ENCODE peak calls at places on chromosomes 2 and 18, in eight cellular contexts. L is WERI-Rb-1, D is body of pancreas, M is lower lobe of right lung, N is aorta, H is tibial artery, K is psoas muscle, C is tibial nerve. W is an unnamed sample. For H3K36me3, the result is how much of the 10 kb centered on the place peaks cover.

GRCh38 chr2:65557616-65558573 is 125.5 kb upstream of the SPRED2 start:
- DNase-seq in L (peak), D (no peak), M (no peak), N (no peak), H (peak), K (no peak), C (no peak), W (peak)

GRCh38 chr2:59182249-59182648 is 941.1 kb upstream of the FANCL start:
- DNase-seq in L (peak), D (no peak), M (no peak), N (no peak), H (no peak), K (no peak), C (no peak), W (peak)

GRCh38 chr2:241854342-241855244 is 4.1 kb downstream of the PDCD1 start:
- DNase-seq in L (no peak), D (peak), M (peak), N (peak), H (no peak), K (peak), C (no peak), W (peak)

GRCh38 chr18:12838178-12838634 is 45.8 kb downstream of the PTPN2 start:
- DNase-seq in L (no peak), D (peak), M (peak), N (no peak), H (no peak), K (peak), C (no peak), W (peak)

GRCh38 chr2:124482551-124482950 is 457.5 kb downstream of the CNTNAP5 start:
- DNase-seq in L (no peak), D (no peak), M (no peak), N (no peak), H (no peak), K (no peak), C (no peak), W (no peak)

GRCh38 chr2:10278029-10278762 is 24.5 kb upstream of the HPCAL1 start:
- DNase-seq in L (no peak), D (peak), M (peak), N (peak), H (peak), K (peak), C (peak), W (peak)

GRCh38 chr2:27622921-27623384 is 5.9 kb downstream of the CCDC121 start:
- DNase-seq in L (no peak), D (no peak), M (no peak), N (no peak), H (no peak), K (no peak), C (no peak), W (peak)

GRCh38 chr2:35933031-35933430 is 422.5 kb upstream of the CRIM1 start:
- DNase-seq in L (no peak), D (no peak), M (no peak), N (no peak), H (no peak), K (no peak), C (no peak), W (no peak)

GRCh38 chr2:132757002-132757598 is 87.1 kb upstream of the LYPD1 start:
- DNase-seq in L (no peak), D (no peak), M (no peak), N (no peak), H (no peak), K (no peak), C (no peak), W (no peak)

GRCh38 chr2:126809357-126809756 is 89.3 kb upstream of the TEX51 start:
- DNase-seq in L (no peak), D (no peak), M (no peak), N (no peak), H (no peak), K (no peak), C (no peak), W (peak)

GRCh38 chr2:33406622-33407021 is 69.8 kb upstream of the RASGRP3 start:
- DNase-seq in L (no peak), D (peak), M (no peak), N (no peak), H (no peak), K (no peak), C (no peak), W (no peak)

GRCh38 chr2:48305569-48305968 is 224.4 kb upstream of the STON1 start:
- DNase-seq in L (no peak), D (no peak), M (no peak), N (no peak), H (no peak), K (no peak), C (no peak), W (no peak)

GRCh38 chr2:136764397-136765255 is 719 bp upstream of the THSD7B start:
- DNase-seq in L (peak), D (peak), M (no peak), N (peak), H (no peak), K (no peak), C (no peak), W (peak)

GRCh38 chr2:236647621-236648020 is 78.0 kb downstream of the ACKR3 start:
- DNase-seq in L (no peak), D (no peak), M (no peak), N (no peak), H (peak), K (no peak), C (no peak), W (no peak)

GRCh38 chr2:221423212-221423804 is 148.8 kb downstream of the EPHA4 start:
- DNase-seq in L (no peak), D (no peak), M (no peak), N (no peak), H (no peak), K (no peak), C (no peak), W (no peak)

GRCh38 chr2:7592618-7593140 is 675.5 kb downstream of the RNF144A start:
- DNase-seq in L (no peak), D (no peak), M (no peak), N (no peak), H (no peak), K (no peak), C (no peak), W (no peak)

GRCh38 chr2:104179644-104180043 is 674.3 kb upstream of the POU3F3 start:
- DNase-seq in L (no peak), D (no peak), M (no peak), N (no peak), H (no peak), K (no peak), C (no peak), W (no peak)

GRCh38 chr2:67954125-67954748 is 108.6 kb downstream of the C1D start:
- DNase-seq in L (peak), D (peak), M (peak), N (no peak), H (no peak), K (no peak), C (no peak), W (no peak)

GRCh38 chr2:45018033-45018432 is 8.8 kb upstream of the SIX2 start:
- DNase-seq in L (no peak), D (no peak), M (no peak), N (no peak), H (no peak), K (no peak), C (no peak), W (peak)

GRCh38 chr2:72793798-72794447 is 31.9 kb downstream of the EXOC6B start:
- DNase-seq in L (no peak), D (no peak), M (no peak), N (no peak), H (no peak), K (no peak), C (no peak), W (no peak)

GRCh38 chr18:31792580-31792911 is 31.9 kb upstream of the SLC25A52 start:
- DNase-seq in L (no peak), D (no peak), M (no peak), N (no peak), H (no peak), K (no peak), C (no peak), W (no peak)

GRCh38 chr2:143426296-143426695 is 297.1 kb downstream of the ARHGAP15 start:
- DNase-seq in L (no peak), D (no peak), M (no peak), N (no peak), H (no peak), K (no peak), C (no peak), W (no peak)

GRCh38 chr2:40394030-40394429 is 57.9 kb downstream of the SLC8A1 start:
- DNase-seq in L (no peak), D (no peak), M (no peak), N (no peak), H (no peak), K (no peak), C (no peak), W (no peak)

GRCh38 chr18:36688020-36688965 is 140.5 kb downstream of the TPGS2 start:
- DNase-seq in L (peak), D (peak), M (no peak), N (no peak), H (no peak), K (peak), C (peak), W (peak)

GRCh38 chr2:140657657-140658056 is 1473.2 kb downstream of the LRP1B start:
- DNase-seq in L (no peak), D (no peak), M (no peak), N (no peak), H (no peak), K (no peak), C (no peak), W (no peak)

GRCh38 chr2:234422895-234423505 is 73.9 kb downstream of the ARL4C start:
- DNase-seq in L (no peak), D (no peak), M (no peak), N (no peak), H (no peak), K (no peak), C (no peak), W (no peak)

GRCh38 chr2:194706179-194706578 is 950.8 kb upstream of the SLC39A10 start:
- DNase-seq in L (no peak), D (no peak), M (no peak), N (no peak), H (no peak), K (no peak), C (no peak), W (no peak)

GRCh38 chr2:197052371-197052770 is 125.9 kb upstream of the PGAP1 start:
- DNase-seq in L (no peak), D (no peak), M (no peak), N (no peak), H (no peak), K (no peak), C (no peak), W (no peak)

GRCh38 chr2:231362785-231363184 is 32.7 kb upstream of the B3GNT7 start:
- DNase-seq in L (no peak), D (no peak), M (peak), N (peak), H (peak), K (no peak), C (no peak), W (no peak)

GRCh38 chr2:60888853-60889252 is 7.5 kb downstream of the REL start:
- DNase-seq in L (no peak), D (no peak), M (no peak), N (no peak), H (no peak), K (no peak), C (no peak), W (no peak)

GRCh38 chr2:274503-274902 is 9.8 kb downstream of the ACP1 start:
- DNase-seq in L (no peak), D (no peak), M (no peak), N (no peak), H (no peak), K (no peak), C (no peak), W (no peak)

GRCh38 chr2:71713581-71714580 is 260.5 kb downstream of the DYSF start:
- DNase-seq in L (no peak), D (no peak), M (no peak), N (peak), H (peak), K (peak), C (no peak), W (no peak)

GRCh38 chr2:237964578-237965404 is 2.0 kb upstream of the UBE2F start:
- DNase-seq in L (no peak), D (peak), M (no peak), N (peak), H (no peak), K (no peak), C (no peak), W (no peak)

GRCh38 chr2:181916726-181917377 is 25.3 kb downstream of the ITPRID2 start:
- DNase-seq in L (no peak), D (no peak), M (no peak), N (no peak), H (no peak), K (no peak), C (no peak), W (no peak)

GRCh38 chr18:79965119-79965902 is 868 bp downstream of the HSBP1L1 start:
- DNase-seq in L (no peak), D (peak), M (peak), N (no peak), H (no peak), K (no peak), C (no peak), W (peak)

GRCh38 chr2:111703759-111704158 is 180.2 kb downstream of the ANAPC1 start:
- DNase-seq in L (no peak), D (no peak), M (no peak), N (no peak), H (no peak), K (peak), C (no peak), W (peak)

GRCh38 chr2:68889500-68889899 is 18.3 kb upstream of the BMP10 start:
- DNase-seq in L (no peak), D (no peak), M (no peak), N (no peak), H (no peak), K (no peak), C (no peak), W (no peak)

GRCh38 chr2:147331790-147332419 is 512.9 kb upstream of the ACVR2A start:
- DNase-seq in L (peak), D (peak), M (no peak), N (no peak), H (no peak), K (no peak), C (no peak), W (peak)

GRCh38 chr2:86054539-86055082 is 51.1 kb downstream of the POLR1A start:
- DNase-seq in L (no peak), D (peak), M (no peak), N (peak), H (no peak), K (no peak), C (no peak), W (no peak)

GRCh38 chr2:86053166-86053565 is 52.5 kb downstream of the POLR1A start:
- DNase-seq in L (no peak), D (no peak), M (no peak), N (no peak), H (no peak), K (no peak), C (no peak), W (no peak)

GRCh38 chr2:86050301-86050700 is 55.4 kb downstream of the POLR1A start:
- DNase-seq in L (no peak), D (no peak), M (no peak), N (no peak), H (no peak), K (no peak), C (no peak), W (no peak)

GRCh38 chr2:86052676-86053075 is 53.0 kb downstream of the POLR1A start:
- DNase-seq in L (no peak), D (no peak), M (no peak), N (peak), H (no peak), K (no peak), C (no peak), W (peak)

DNA sequence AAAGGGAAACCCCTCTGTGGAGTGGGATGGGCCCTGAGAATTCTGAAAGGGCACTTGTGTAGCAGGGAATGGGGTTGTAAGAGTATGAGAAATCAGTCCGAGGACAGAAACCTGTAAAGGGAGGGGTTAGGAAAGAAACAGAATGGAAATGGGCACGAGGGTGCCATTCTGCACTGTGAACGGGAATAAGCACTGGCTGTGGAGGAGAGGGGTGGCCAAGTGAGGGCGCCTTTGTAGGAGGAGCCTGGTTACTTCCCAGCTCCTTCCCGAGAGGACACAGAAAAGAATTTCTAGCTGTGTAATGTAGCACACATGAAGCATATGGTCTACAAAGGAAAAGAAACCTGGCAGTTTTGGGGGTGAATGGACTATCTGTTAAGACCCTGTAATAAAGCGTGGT is 53.4 kb downstream of the POLR1A start:
- DNase-seq in L (no peak), D (no peak), M (no peak), N (no peak), H (no peak), K (no peak), C (no peak), W (peak)
- H3K36me3 ChIP-seq in L (half or more), D (under half), M (half or more), N (under half), H (half or more), K (under half), C (half or more), W (under half)

GRCh38 chr2:216431457-216431856 is 19.2 kb downstream of the SMARCAL1 start:
- DNase-seq in L (no peak), D (no peak), M (no peak), N (no peak), H (no peak), K (no peak), C (no peak), W (no peak)

GRCh38 chr2:216426938-216427337 is 14.7 kb downstream of the SMARCAL1 start:
- DNase-seq in L (no peak), D (no peak), M (no peak), N (no peak), H (no peak), K (no peak), C (no peak), W (no peak)

GRCh38 chr2:216429403-216429802 is 17.1 kb downstream of the SMARCAL1 start:
- DNase-seq in L (no peak), D (no peak), M (no peak), N (no peak), H (no peak), K (no peak), C (no peak), W (no peak)

GRCh38 chr2:216426166-216426777 is 14.0 kb downstream of the SMARCAL1 start:
- DNase-seq in L (no peak), D (no peak), M (no peak), N (no peak), H (no peak), K (no peak), C (no peak), W (no peak)

GRCh38 chr2:216430811-216431210 is 18.5 kb downstream of the SMARCAL1 start:
- DNase-seq in L (no peak), D (no peak), M (no peak), N (no peak), H (no peak), K (no peak), C (no peak), W (no peak)
- H3K36me3 ChIP-seq in L (under half), D (under half), M (half or more), N (under half), H (half or more), K (under half), C (half or more), W (under half)

GRCh38 chr2:57432528-57432927 is 614.1 kb upstream of the VRK2 start:
- DNase-seq in L (no peak), D (no peak), M (no peak), N (no peak), H (no peak), K (no peak), C (no peak), W (no peak)

GRCh38 chr2:57434429-57434828 is 612.2 kb upstream of the VRK2 start:
- DNase-seq in L (no peak), D (no peak), M (no peak), N (no peak), H (no peak), K (no peak), C (no peak), W (no peak)

GRCh38 chr2:57434952-57435351 is 611.7 kb upstream of the VRK2 start:
- DNase-seq in L (no peak), D (no peak), M (no peak), N (no peak), H (no peak), K (no peak), C (no peak), W (no peak)

DNA sequence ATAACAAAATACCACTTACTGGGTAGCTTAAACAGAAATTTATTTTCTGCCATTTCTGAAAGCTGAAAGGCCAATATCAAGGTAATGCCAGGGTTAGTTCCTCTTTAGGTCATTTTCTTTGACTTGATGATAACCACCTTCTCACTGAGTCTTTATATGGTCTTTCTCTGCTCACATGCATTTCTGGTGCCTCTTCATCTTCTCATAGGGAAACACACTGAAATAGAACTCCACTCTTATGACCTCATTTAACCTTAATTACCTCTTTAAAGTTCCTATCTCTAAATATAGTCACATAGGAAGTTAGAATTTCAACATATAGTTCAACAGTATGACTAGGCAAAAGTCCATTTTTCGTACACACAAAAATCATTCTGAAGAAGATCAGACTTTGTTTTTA is 616.8 kb upstream of the VRK2 start:
- DNase-seq in L (no peak), D (no peak), M (no peak), N (no peak), H (no peak), K (no peak), C (no peak), W (no peak)
- H3K36me3 ChIP-seq in L (under half), D (under half), M (under half), N (under half), H (under half), K (under half), C (under half), W (under half)

GRCh38 chr2:20264629-20265028 is 39.7 kb upstream of the SDC1 start:
- DNase-seq in L (no peak), D (no peak), M (no peak), N (no peak), H (no peak), K (no peak), C (no peak), W (no peak)
- H3K36me3 ChIP-seq in L (half or more), D (under half), M (half or more), N (under half), H (under half), K (under half), C (half or more), W (under half)

W was measured in H7.